ENCODE peak calls at places on chromosomes 16 and 17, in four cellular contexts. H, F, L and J are unnamed samples.

GRCh38 chr17:10875984-10876555 is 38.2 kb upstream of the PIRT start:
- DNase-seq in H (no peak), F (peak; percentile 58), L (peak; percentile 11), J (peak; percentile 30)

GRCh38 chr17:59669944-59670343 is 37.3 kb downstream of the PTRH2 start:
- DNase-seq in F (no peak), H (no peak), L (no peak), J (no peak)

GRCh38 chr17:72351884-72352346 is 231.1 kb downstream of the SOX9 start:
- DNase-seq in H (no peak), F (no peak), L (no peak), J (no peak)

GRCh38 chr17:58666858-58667267 is 25.0 kb downstream of the TEX14 start:
- DNase-seq in F (peak; percentile 39), L (no peak), H (peak; percentile 53), J (peak; percentile 31)

GRCh38 chr16:17770104-17770503 is 299.3 kb upstream of the XYLT1 start:
- DNase-seq in F (no peak), H (no peak), L (no peak), J (no peak)

GRCh38 chr17:19392303-19392702 is 5.3 kb upstream of the MFAP4 start:
- DNase-seq in F (no peak), L (no peak), H (no peak), J (no peak)

GRCh38 chr17:78131172-78132085 is 858 bp downstream of the TMC8 start:
- DNase-seq in L (no peak), H (no peak), F (no peak), J (peak; percentile 60)

GRCh38 chr17:31318298-31319190 is 2.9 kb downstream of the EVI2A start:
- DNase-seq in L (peak; percentile 58), F (peak; percentile 73), H (peak; percentile 62), J (peak; percentile 55)

GRCh38 chr17:15185625-15185991 is 79.5 kb downstream of the PMP22 start:
- DNase-seq in H (no peak), L (no peak), F (no peak), J (no peak)

GRCh38 chr17:33506889-33507650 is 214.0 kb upstream of the ASIC2 start:
- DNase-seq in F (no peak), L (no peak), H (no peak), J (no peak)

GRCh38 chr16:23082161-23082788 is 67.0 kb downstream of the USP31 start:
- DNase-seq in F (no peak), H (no peak), L (no peak), J (no peak)

GRCh38 chr16:57693539-57693938 is 1.1 kb upstream of the DRC7 start:
- DNase-seq in F (no peak), L (no peak), H (no peak), J (no peak)

GRCh38 chr16:19805459-19806160 is 79.0 kb downstream of the GPRC5B start:
- DNase-seq in L (no peak), F (no peak), H (no peak), J (no peak)

GRCh38 chr16:27676807-27677206 is 126.9 kb downstream of the KATNIP start:
- DNase-seq in H (no peak), L (peak; percentile 80), F (no peak), J (no peak)

GRCh38 chr17:62824290-62825135 is 16.4 kb upstream of the MARCHF10 start:
- DNase-seq in L (peak; percentile 85), F (no peak), H (no peak), J (no peak)

GRCh38 chr16:27452569-27453475 is 50.8 kb downstream of the IL21R start:
- DNase-seq in L (no peak), H (no peak), F (no peak), J (no peak)

GRCh38 chr16:86810062-86810461 is 231.7 kb downstream of the FOXL1 start:
- DNase-seq in L (no peak), F (no peak), H (no peak), J (no peak)

GRCh38 chr16:13176711-13177110 is 275.3 kb downstream of the SHISA9 start:
- DNase-seq in F (no peak), H (no peak), L (no peak), J (no peak)

GRCh38 chr16:24775455-24775854 is 46.0 kb downstream of the TNRC6A start:
- DNase-seq in H (no peak), L (no peak), F (no peak), J (no peak)

GRCh38 chr16:30026449-30026848 is 3.5 kb downstream of the C16orf92 start:
- DNase-seq in L (no peak), F (no peak), H (no peak), J (no peak)
- H3K27ac ChIP-seq in L (no peak overlapping the region), F (no peak overlapping the region), H (no peak overlapping the region), J (no peak overlapping the region)

GRCh38 chr17:56785997-56786680 is 47.6 kb downstream of the C17orf67 start:
- DNase-seq in H (no peak), L (no peak), F (no peak), J (no peak)

GRCh38 chr17:56779898-56780777 is 53.6 kb downstream of the C17orf67 start:
- DNase-seq in H (peak; percentile 75), L (peak; percentile 92), F (peak; percentile 80), J (peak; percentile 92)

GRCh38 chr17:56781944-56782737 is 51.6 kb downstream of the C17orf67 start:
- DNase-seq in F (no peak), L (no peak), H (no peak), J (no peak)

GRCh38 chr17:56786989-56787482 is 46.7 kb downstream of the C17orf67 start:
- DNase-seq in L (peak; percentile 92), H (no peak), F (no peak), J (peak; percentile 80)

DNA sequence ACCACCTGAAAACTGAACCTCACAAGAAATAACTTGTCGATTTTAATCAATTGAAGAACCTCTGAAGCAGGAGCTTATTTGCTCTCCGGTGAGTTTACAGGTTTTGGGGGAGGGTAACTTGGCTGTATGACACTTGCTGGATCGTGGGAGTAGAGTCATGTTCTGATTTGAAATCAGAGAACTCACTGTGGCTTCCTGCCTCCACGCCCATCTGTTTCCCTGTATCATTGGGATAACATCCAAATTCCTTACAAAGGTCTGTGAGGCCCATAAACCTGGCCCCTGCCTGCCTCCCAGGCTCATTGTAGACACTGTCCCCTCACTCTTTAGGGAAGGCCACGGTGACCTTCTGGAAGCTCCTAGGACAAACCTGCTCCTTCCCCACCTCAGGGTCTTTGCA is 48.3 kb downstream of the C17orf67 start:
- DNase-seq in H (no peak), F (no peak), L (no peak), J (no peak)
- H3K27ac ChIP-seq in H (no peak overlapping the region), F (no peak overlapping the region), L (no peak overlapping the region), J (no peak overlapping the region)

DNA sequence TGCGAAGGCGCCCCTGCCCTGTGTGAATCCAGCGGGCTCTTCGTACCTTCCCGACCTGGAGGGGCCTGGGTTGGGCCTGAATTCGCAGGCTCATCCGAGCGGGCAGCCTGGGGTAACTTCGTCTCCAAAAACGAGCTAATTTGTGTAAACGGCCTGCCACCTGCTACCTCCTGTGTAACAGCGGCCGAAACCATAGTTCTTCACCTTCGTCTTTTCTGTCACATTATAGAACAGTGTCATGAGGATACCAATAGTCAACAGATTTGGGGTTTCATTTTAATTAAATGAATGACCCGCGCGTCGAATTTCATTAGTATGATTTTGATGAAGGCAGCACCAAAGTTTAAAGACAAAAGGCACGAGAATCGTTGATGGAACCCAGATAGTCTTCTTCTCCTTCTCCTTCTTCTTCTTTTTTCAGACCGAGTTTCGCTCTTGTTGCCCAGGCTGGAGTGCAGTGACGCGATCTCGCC is 469 bp upstream of the CENPV start:
- DNase-seq in H (no peak), L (no peak), F (no peak), J (no peak)
- H3K27ac ChIP-seq in H (peak overlapping the region; percentile 30), L (no peak overlapping the region), F (peak overlapping the region; percentile 58), J (peak overlapping the region; percentile 29)

GRCh38 chr17:79791354-79792123 is 5.3 kb downstream of the CBX8 start:
- DNase-seq in H (no peak), F (no peak), L (no peak), J (no peak)

GRCh38 chr17:79794659-79795511 is 2.0 kb downstream of the CBX8 start:
- DNase-seq in F (no peak), L (no peak), H (no peak), J (no peak)

GRCh38 chr17:79792371-79792871 is 4.5 kb downstream of the CBX8 start:
- DNase-seq in H (no peak), L (peak; percentile 52), F (no peak), J (no peak)

GRCh38 chr17:79793924-79794304 is 3.0 kb downstream of the CBX8 start:
- DNase-seq in L (no peak), F (no peak), H (no peak), J (no peak)

GRCh38 chr17:79792984-79793923 is 3.6 kb downstream of the CBX8 start:
- DNase-seq in F (no peak), L (peak; percentile 100), H (no peak), J (no peak)
- H3K27ac ChIP-seq in F (no peak overlapping the region), L (peak overlapping the region; percentile 89), H (no peak overlapping the region), J (no peak overlapping the region)